ENCODE peak calls at places on chromosome 17, in seven cellular contexts. Z is HEK293T; T is activated CD4-positive, alpha-beta T cell treated with anti-CD3 and anti-CD28 coated beads, Interleukin-2, amount 10 ng/mL, durations not matched to agents 7 days and 5 days; L is fibroblast of the conjunctiva; V is HT1080; U is DND-41; J is NCI-H2081. O is an unnamed sample.

GRCh38 chr17:77387891-77388290 is 247.1 kb downstream of the SEC14L1 start:
- DNase-seq in Z (no peak), T (no peak), L (no peak), V (no peak), U (no peak), J (no peak), O (no peak)

GRCh38 chr17:61284174-61284573 is 115.5 kb upstream of the TBX2 start:
- DNase-seq in Z (no peak), T (no peak), L (no peak), V (peak; percentile 92), U (no peak), J (no peak), O (no peak)

GRCh38 chr17:17750881-17751280 is 69.6 kb downstream of the RAI1 start:
- DNase-seq in Z (no peak), T (peak; percentile 75), L (no peak), V (no peak), U (no peak), J (no peak), O (no peak)

GRCh38 chr17:77011173-77012011 is 129.4 kb upstream of the SEC14L1 start:
- DNase-seq in Z (no peak), T (peak; percentile 68), L (peak; percentile 2), V (peak; percentile 33), U (peak; percentile 42), J (peak; percentile 76), O (no peak)

GRCh38 chr17:65593092-65593869 is 31.8 kb upstream of the AXIN2 start:
- DNase-seq in Z (no peak), T (no peak), L (no peak), V (no peak), U (peak; percentile 46), J (no peak), O (no peak)

GRCh38 chr17:27805520-27806146 is 5.3 kb upstream of the NOS2 start:
- DNase-seq in Z (peak; percentile 80), T (peak; percentile 89), L (peak; percentile 87), V (peak; percentile 82), U (peak; percentile 82), J (peak; percentile 70), O (peak; percentile 85)

GRCh38 chr17:40922239-40922638 is 15.2 kb downstream of the KRT23 start:
- DNase-seq in Z (no peak), T (no peak), L (peak; percentile 62), V (peak; percentile 88), U (no peak), J (no peak), O (no peak)

GRCh38 chr17:14593956-14594355 is 293.1 kb downstream of the HS3ST3B1 start:
- DNase-seq in Z (no peak), T (no peak), L (no peak), V (no peak), U (no peak), J (no peak), O (no peak)

GRCh38 chr17:50272246-50272645 is 2.0 kb upstream of the TMEM92 start:
- DNase-seq in Z (no peak), T (no peak), L (no peak), V (no peak), U (no peak), J (no peak), O (no peak)

GRCh38 chr17:30336369-30337171 is 2.7 kb upstream of the TMIGD1 start:
- DNase-seq in Z (peak; percentile 49), T (peak; percentile 78), L (peak; percentile 24), V (peak; percentile 73), U (peak; percentile 66), J (peak; percentile 76), O (peak; percentile 39)

GRCh38 chr17:7467498-7467897 is 11.9 kb downstream of the ZBTB4 start:
- DNase-seq in Z (no peak), T (no peak), L (no peak), V (no peak), U (no peak), J (no peak), O (no peak)

GRCh38 chr17:9644910-9645751 is at the start of gene USP43:
- DNase-seq in Z (peak; percentile 62), T (peak; percentile 19), L (no peak), V (no peak), U (peak; percentile 16), J (peak; percentile 25), O (peak; percentile 78)

GRCh38 chr17:44794699-44795413 is 35.2 kb downstream of the GJC1 start:
- DNase-seq in Z (no peak), T (no peak), L (peak; percentile 37), V (peak; percentile 98), U (no peak), J (no peak), O (no peak)

GRCh38 chr17:8122391-8122922 is 1.4 kb downstream of the HES7 start:
- DNase-seq in Z (no peak), T (no peak), L (no peak), V (peak; percentile 51), U (no peak), J (no peak), O (no peak)

GRCh38 chr17:12402963-12403622 is 262.6 kb upstream of the MYOCD start:
- DNase-seq in Z (no peak), T (no peak), L (peak; percentile 27), V (peak; percentile 27), U (no peak), J (no peak), O (no peak)

GRCh38 chr17:31794111-31794510 is 64.9 kb downstream of the COPRS start:
- DNase-seq in Z (no peak), T (no peak), L (no peak), V (no peak), U (no peak), J (no peak), O (no peak)

GRCh38 chr17:64067642-64068041 is 47.2 kb upstream of the ICAM2 start:
- DNase-seq in Z (no peak), T (no peak), L (no peak), V (no peak), U (no peak), J (no peak), O (no peak)

GRCh38 chr17:21289175-21289901 is 4.8 kb downstream of the MAP2K3 start:
- DNase-seq in Z (no peak), T (no peak), L (no peak), V (no peak), U (no peak), J (no peak), O (no peak)

GRCh38 chr17:59892251-59892848 is 393 bp downstream of the TUBD1 start:
- DNase-seq in Z (peak; percentile 18), T (no peak), L (no peak), V (no peak), U (no peak), J (no peak), O (no peak)

GRCh38 chr17:58991718-58992331 is 114.9 kb downstream of the TRIM37 start:
- DNase-seq in Z (no peak), T (no peak), L (no peak), V (no peak), U (no peak), J (no peak), O (no peak)

GRCh38 chr17:68910256-68910705 is 44.9 kb downstream of the ABCA8 start:
- DNase-seq in Z (no peak), T (no peak), L (peak; percentile 22), V (no peak), U (no peak), J (no peak), O (no peak)

GRCh38 chr17:2122641-2123302 is 67.9 kb downstream of the HIC1 start:
- DNase-seq in Z (no peak), T (no peak), L (no peak), V (no peak), U (no peak), J (peak; percentile 17), O (peak; percentile 69)

GRCh38 chr17:14089179-14089578 is 19.9 kb downstream of the COX10 start:
- DNase-seq in Z (no peak), T (no peak), L (no peak), V (no peak), U (no peak), J (no peak), O (no peak)

GRCh38 chr17:8420041-8420934 is 15.4 kb upstream of the NDEL1 start:
- DNase-seq in Z (no peak), T (no peak), L (no peak), V (no peak), U (no peak), J (no peak), O (peak; percentile 65)

GRCh38 chr17:80364091-80364691 is 50.8 kb upstream of the ENDOV start:
- DNase-seq in Z (peak; percentile 51), T (no peak), L (no peak), V (no peak), U (peak; percentile 47), J (peak; percentile 29), O (no peak)

GRCh38 chr17:57648720-57649119 is 96.4 kb downstream of the CCDC182 start:
- DNase-seq in Z (no peak), T (no peak), L (no peak), V (no peak), U (no peak), J (no peak), O (no peak)

GRCh38 chr17:21418446-21419298 is 42.5 kb downstream of the KCNJ12 start:
- DNase-seq in Z (no peak), T (no peak), L (no peak), V (no peak), U (no peak), J (no peak), O (no peak)

GRCh38 chr17:49361129-49361901 is 735 bp downstream of the ZNF652 start:
- DNase-seq in Z (no peak), T (peak; percentile 92), L (no peak), V (no peak), U (peak; percentile 94), J (peak; percentile 38), O (peak; percentile 68)

GRCh38 chr17:68100000-68100641 is 64.6 kb downstream of the KPNA2 start:
- DNase-seq in Z (no peak), T (no peak), L (no peak), V (no peak), U (no peak), J (no peak), O (no peak)

GRCh38 chr17:12547829-12548228 is 117.9 kb upstream of the MYOCD start:
- DNase-seq in Z (no peak), T (no peak), L (no peak), V (no peak), U (no peak), J (no peak), O (no peak)

GRCh38 chr17:5508855-5509254 is 22.5 kb downstream of the MIS12 start:
- DNase-seq in Z (no peak), T (no peak), L (no peak), V (peak; percentile 69), U (no peak), J (no peak), O (no peak)

GRCh38 chr17:68694791-68695485 is 93.8 kb upstream of the FAM20A start:
- DNase-seq in Z (no peak), T (no peak), L (no peak), V (peak; percentile 76), U (no peak), J (no peak), O (no peak)

GRCh38 chr17:49556183-49556943 is 19.3 kb upstream of the NXPH3 start:
- DNase-seq in Z (peak; percentile 93), T (peak; percentile 82), L (peak; percentile 33), V (peak; percentile 75), U (peak; percentile 89), J (peak; percentile 85), O (peak; percentile 76)

GRCh38 chr17:5583426-5584382 is 605 bp downstream of the NLRP1 start:
- DNase-seq in Z (no peak), T (peak; percentile 29), L (no peak), V (no peak), U (no peak), J (no peak), O (peak; percentile 18)

GRCh38 chr17:332558-333322 is 19.9 kb downstream of the RPH3AL start:
- DNase-seq in Z (no peak), T (no peak), L (no peak), V (no peak), U (no peak), J (no peak), O (no peak)